ENCODE peak calls at places on chromosomes 12 and 14, in nine cellular contexts. J is neural progenitor cell, V is endodermal cell, R is kidney, E is BJ, I is activated B cell treated with CpG ODN at 0.5 μM for 24 hours, L is H9, N is ovary, D is body of pancreas. P is an unnamed sample.
A peak's percentile ranks its signal among the peaks of the same experiment; 100 is the strongest.

GRCh38 chr12:32155911-32156585 is 49.4 kb downstream of the BICD1 start:
- DNase-seq in D (no peak), N (no peak), L (no peak), V (peak; percentile 61), I (no peak), J (no peak), R (no peak), E (no peak), P (no peak)

GRCh38 chr12:26162174-26162573 is 33.2 kb upstream of the SSPN start:
- DNase-seq in V (no peak), E (no peak), I (no peak), N (no peak), L (no peak), D (no peak), R (no peak), J (no peak), P (no peak)

GRCh38 chr14:24430143-24430681 is 458 bp downstream of the KHNYN start:
- DNase-seq in E (no peak), D (peak; percentile 71), N (peak; percentile 84), L (peak; percentile 79), J (peak; percentile 76), I (no peak), V (peak; percentile 93), R (peak; percentile 93), P (peak; percentile 91)

GRCh38 chr12:9668141-9669018 is 1.1 kb upstream of the CLEC2D start:
- DNase-seq in N (no peak), D (no peak), E (no peak), J (no peak), R (no peak), L (no peak), I (no peak), V (no peak), P (peak; percentile 68)

GRCh38 chr12:88207921-88208640 is 66.0 kb downstream of the TMTC3 start:
- DNase-seq in E (peak; percentile 39), R (no peak), N (no peak), D (peak; percentile 11), I (no peak), V (no peak), L (no peak), J (no peak), P (no peak)

GRCh38 chr14:37546621-37547447 is 48.2 kb downstream of the FOXA1 start:
- DNase-seq in R (no peak), J (no peak), E (peak; percentile 22), N (no peak), L (no peak), D (no peak), I (no peak), V (peak; percentile 46), P (peak; percentile 16)

GRCh38 chr12:104121001-104121400 is 17.0 kb downstream of the NFYB start:
- DNase-seq in V (no peak), R (no peak), E (peak; percentile 39), D (no peak), I (no peak), J (no peak), N (no peak), L (no peak), P (no peak)

GRCh38 chr14:34040765-34041164 is 89.9 kb upstream of the EGLN3 start:
- DNase-seq in N (no peak), L (no peak), D (no peak), R (no peak), I (no peak), E (no peak), V (no peak), J (no peak), P (no peak)

GRCh38 chr14:91745329-91745728 is 13.4 kb upstream of the CATSPERB start:
- DNase-seq in V (no peak), J (no peak), N (no peak), E (no peak), R (no peak), L (no peak), I (no peak), D (no peak), P (no peak)

GRCh38 chr12:107349008-107349747 is 255.8 kb upstream of the CRY1 start:
- DNase-seq in L (no peak), R (no peak), V (peak; percentile 74), N (no peak), J (peak; percentile 24), E (no peak), D (peak; percentile 48), I (no peak), P (no peak)

GRCh38 chr14:75205586-75205985 is 29.2 kb upstream of the TMED10 start:
- DNase-seq in E (peak; percentile 23), L (no peak), R (no peak), V (no peak), D (no peak), J (no peak), I (no peak), N (no peak), P (peak; percentile 50)

DNA sequence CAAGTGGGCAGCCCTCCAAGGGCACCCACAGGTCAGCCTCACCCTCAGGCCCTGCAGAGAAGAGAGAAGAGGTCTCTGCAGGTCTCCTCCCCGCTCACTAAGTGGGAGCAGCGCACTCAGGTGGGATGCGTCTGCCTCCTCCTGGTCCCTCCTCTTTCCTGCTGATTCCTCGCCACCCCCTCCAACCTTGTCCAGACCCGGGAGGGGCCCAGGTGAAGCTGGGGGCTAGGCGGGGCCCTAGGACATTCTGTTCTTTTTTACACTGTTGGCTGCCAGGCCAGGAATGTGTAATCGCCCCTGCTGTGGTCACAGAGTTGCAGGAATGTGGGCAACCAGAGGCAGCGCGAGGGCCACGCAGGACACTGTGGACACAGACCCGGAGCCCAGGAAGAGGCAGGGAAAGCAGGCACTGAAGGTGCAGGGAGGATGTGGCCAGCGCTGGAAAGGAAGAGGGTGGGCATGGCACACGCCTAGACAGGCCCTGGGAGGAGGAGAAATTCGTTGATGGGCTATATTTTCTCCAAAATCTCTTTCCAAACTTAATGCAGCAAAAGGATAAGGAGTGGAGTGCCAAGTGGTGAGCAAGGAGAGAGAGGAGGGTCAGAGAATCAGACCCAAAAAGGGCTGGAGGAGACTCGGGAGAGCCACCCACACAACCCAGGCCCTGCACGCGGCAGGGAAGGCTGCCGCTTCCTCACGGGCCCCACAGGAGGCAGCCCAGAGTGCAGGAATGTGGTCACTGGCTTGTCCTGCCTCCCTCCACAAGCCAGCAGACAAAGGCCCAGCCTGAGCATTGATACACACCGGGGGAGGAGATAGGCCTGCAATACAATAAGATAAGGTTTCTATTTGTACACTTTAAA is 947 bp upstream of the SCNN1A start:
- DNase-seq in D (peak; percentile 76), E (no peak), V (peak; percentile 94), J (peak; percentile 87), L (peak; percentile 83), R (peak; percentile 96), I (no peak), N (peak; percentile 63), P (peak; percentile 53)
- TF ChIP-seq CTCF in D (peak; percentile 9), E (peak; percentile 64), V (peak; percentile 84), J (peak; percentile 50), L (peak; percentile 58), R (peak; percentile 32), I (no peak), N (peak; percentile 34), P (peak; percentile 63)

GRCh38 chr12:6584293-6584692 is 16.2 kb upstream of the NOP2 start:
- DNase-seq in J (no peak), V (no peak), E (no peak), D (no peak), L (no peak), N (no peak), R (no peak), I (no peak), P (peak; percentile 18)

GRCh38 chr12:6582959-6583358 is 14.9 kb upstream of the NOP2 start:
- DNase-seq in N (no peak), J (no peak), I (no peak), L (no peak), R (no peak), V (no peak), D (no peak), E (no peak), P (no peak)

GRCh38 chr12:6582196-6582595 is 14.1 kb upstream of the NOP2 start:
- DNase-seq in J (peak; percentile 47), V (peak; percentile 78), I (no peak), L (no peak), D (no peak), E (no peak), R (no peak), N (no peak), P (no peak)
- TF ChIP-seq CTCF in J (peak; percentile 47), V (peak; percentile 82), I (no peak), L (peak; percentile 59), D (no peak), E (peak; percentile 26), R (no peak), N (no peak), P (peak; percentile 15)

GRCh38 chr14:70714055-70714550 is 72.4 kb downstream of the TTC9 start:
- DNase-seq in V (peak; percentile 77), E (no peak), I (peak; percentile 22), J (peak; percentile 81), N (peak; percentile 23), L (no peak), R (no peak), D (peak; percentile 61), P (peak; percentile 73)
- TF ChIP-seq CTCF in V (peak; percentile 83), E (peak; percentile 52), I (peak; percentile 87), J (peak; percentile 84), N (peak; percentile 11), L (peak; percentile 83), R (peak; percentile 71), D (peak; percentile 47), P (peak; percentile 61)

GRCh38 chr12:121240484-121241202 is 30.7 kb downstream of the P2RX4 start:
- DNase-seq in L (peak; percentile 69), J (peak; percentile 49), N (peak; percentile 92), R (peak; percentile 95), E (no peak), I (peak; percentile 66), D (peak; percentile 47), V (peak; percentile 78), P (peak; percentile 89)
- TF ChIP-seq CTCF in L (no peak), J (no peak), N (peak; percentile 50), R (no peak), E (no peak), I (no peak), D (no peak), V (no peak), P (no peak)

P was measured in cardiac muscle cell.